ENCODE peak calls at places on chromosomes 7 and 10, in ten cellular contexts. F is cardiac muscle cell; B is BE2C; M is right lobe of liver; Q is CD8-positive, alpha-beta T cell; K is neural progenitor cell; V is upper lobe of right lung; U is endodermal cell; L is kidney; R is tibial artery. X is an unnamed sample.

GRCh38 chr10:29022513-29022912 is 266.4 kb upstream of the LYZL1 start:
- DNase-seq in M (no peak), K (peak; percentile 12), B (peak; percentile 29), R (no peak), L (no peak), U (no peak), Q (no peak), F (no peak), V (no peak), X (no peak)

GRCh38 chr10:73999703-74000102 is 1.8 kb downstream of the VCL start:
- DNase-seq in R (no peak), U (no peak), V (no peak), L (no peak), Q (no peak), B (no peak), M (no peak), K (peak; percentile 10), F (no peak), X (no peak)

GRCh38 chr10:28410420-28411135 is 107.7 kb upstream of the MPP7 start:
- DNase-seq in U (no peak), Q (no peak), R (no peak), V (no peak), B (no peak), K (no peak), F (no peak), L (no peak), M (no peak), X (no peak)

GRCh38 chr7:139992353-139993054 is 70.2 kb downstream of the PARP12 start:
- DNase-seq in M (no peak), B (peak; percentile 82), U (no peak), K (no peak), L (no peak), Q (no peak), F (peak; percentile 20), V (no peak), R (no peak), X (no peak)

GRCh38 chr10:62080905-62081304 is 179.4 kb downstream of the ARID5B start:
- DNase-seq in R (no peak), V (no peak), U (no peak), K (no peak), Q (no peak), F (no peak), M (no peak), L (no peak), B (no peak), X (no peak)

GRCh38 chr10:29304259-29305030 is 15.6 kb downstream of the LYZL1 start:
- DNase-seq in Q (no peak), V (no peak), R (peak; percentile 58), B (peak; percentile 59), U (peak; percentile 87), L (no peak), K (peak; percentile 82), M (no peak), F (peak; percentile 81), X (peak; percentile 32)

GRCh38 chr10:7432884-7433726 is 22.3 kb upstream of the SFMBT2 start:
- DNase-seq in L (no peak), K (peak; percentile 54), F (no peak), V (no peak), U (no peak), Q (no peak), R (no peak), M (no peak), B (no peak), X (no peak)

GRCh38 chr10:35225204-35225603 is 98.6 kb downstream of the CREM start:
- DNase-seq in Q (no peak), L (no peak), F (no peak), K (no peak), M (no peak), R (no peak), V (no peak), U (no peak), B (no peak), X (no peak)

GRCh38 chr10:131660427-131660826 is 240.4 kb upstream of the PPP2R2D start:
- DNase-seq in V (peak; percentile 41), M (peak; percentile 21), R (no peak), F (no peak), B (no peak), U (no peak), L (peak; percentile 44), K (no peak), Q (no peak), X (no peak)

GRCh38 chr7:158263964-158264748 is 323.5 kb downstream of the PTPRN2 start:
- DNase-seq in L (no peak), B (no peak), F (no peak), R (no peak), V (peak; percentile 40), Q (no peak), U (no peak), M (peak; percentile 80), K (no peak), X (no peak)

GRCh38 chr10:132878091-132878729 is 64.2 kb downstream of the CFAP46 start:
- DNase-seq in L (peak; percentile 66), U (peak; percentile 41), Q (peak; percentile 44), K (no peak), R (no peak), M (no peak), F (no peak), V (peak; percentile 55), B (no peak), X (peak; percentile 52)

GRCh38 chr10:50988792-50989191 is 85.5 kb upstream of the PRKG1 start:
- DNase-seq in V (no peak), K (no peak), F (no peak), B (no peak), U (no peak), Q (no peak), L (no peak), M (no peak), R (no peak), X (no peak)

GRCh38 chr7:98816206-98816605 is 53.6 kb downstream of the TMEM130 start:
- DNase-seq in U (no peak), Q (no peak), B (no peak), M (no peak), R (peak; percentile 63), F (no peak), V (no peak), L (no peak), K (no peak), X (no peak)
- H3K4me1 ChIP-seq in U (no peaks in the 10 kb centered on the region), Q (no peaks in the 10 kb centered on the region), B (no peaks in the 10 kb centered on the region), M (no peaks in the 10 kb centered on the region), R (peaks cover 26% of the 10 kb centered on the region), F (no peaks in the 10 kb centered on the region), V (no peaks in the 10 kb centered on the region), L (no peaks in the 10 kb centered on the region), K (no peaks in the 10 kb centered on the region), X (no peaks in the 10 kb centered on the region)

GRCh38 chr7:85851571-85852193 is 664.8 kb upstream of the SEMA3D start:
- DNase-seq in B (no peak), M (no peak), R (no peak), K (peak; percentile 25), L (no peak), Q (no peak), V (no peak), F (peak; percentile 34), U (no peak), X (no peak)
- TF ChIP-seq CTCF in B (peak; percentile 58), M (peak; percentile 35), R (no peak), K (peak; percentile 70), L (peak; percentile 22), Q (no peak), V (peak; percentile 41), F (peak; percentile 52), U (peak; percentile 80), X (peak; percentile 21)

GRCh38 chr10:75191821-75192568 is 18.6 kb upstream of the VDAC2 start:
- DNase-seq in B (no peak), Q (no peak), M (peak; percentile 69), K (no peak), F (no peak), R (peak; percentile 65), V (no peak), U (no peak), L (peak; percentile 82), X (peak; percentile 50)
- H3K4me1 ChIP-seq in B (no peaks in the 10 kb centered on the region), Q (peaks cover 8% of the 10 kb centered on the region), M (peaks cover 24% of the 10 kb centered on the region), K (no peaks in the 10 kb centered on the region), F (peaks cover 3% of the 10 kb centered on the region), R (no peaks in the 10 kb centered on the region), V (peaks cover 17% of the 10 kb centered on the region), U (peaks cover 5% of the 10 kb centered on the region), L (no peaks in the 10 kb centered on the region), X (no peaks in the 10 kb centered on the region)

GRCh38 chr7:128860158-128861073 is 2.2 kb upstream of the ATP6V1F start:
- DNase-seq in L (no peak), R (no peak), U (peak; percentile 83), V (no peak), F (no peak), K (peak; percentile 27), M (no peak), B (no peak), Q (no peak), X (no peak)
- TF ChIP-seq CTCF in L (no peak), R (no peak), U (peak; percentile 48), V (no peak), F (peak; percentile 13), K (peak; percentile 27), M (no peak), B (peak; percentile 39), Q (no peak), X (no peak)

GRCh38 chr10:20485554-20485953 is 411.6 kb downstream of the NEBL start:
- DNase-seq in K (no peak), F (peak; percentile 52), U (no peak), Q (no peak), R (no peak), B (no peak), V (no peak), M (no peak), L (no peak), X (no peak)

GRCh38 chr10:20492447-20492846 is 404.7 kb downstream of the NEBL start:
- DNase-seq in B (peak; percentile 79), M (no peak), Q (no peak), L (no peak), R (no peak), U (no peak), K (peak; percentile 21), V (no peak), F (peak; percentile 18), X (no peak)

GRCh38 chr10:20486791-20487190 is 410.3 kb downstream of the NEBL start:
- DNase-seq in L (no peak), U (no peak), R (no peak), F (no peak), B (no peak), K (no peak), V (no peak), Q (no peak), M (no peak), X (no peak)

GRCh38 chr10:20494474-20494873 is 402.6 kb downstream of the NEBL start:
- DNase-seq in B (no peak), R (no peak), F (no peak), U (no peak), M (no peak), V (no peak), Q (no peak), K (no peak), L (no peak), X (no peak)

GRCh38 chr10:20489961-20490360 is 407.1 kb downstream of the NEBL start:
- DNase-seq in B (no peak), K (no peak), Q (no peak), L (no peak), U (no peak), M (no peak), F (no peak), V (no peak), R (no peak), X (no peak)
- H3K4me1 ChIP-seq in B (peaks cover 22% of the 10 kb centered on the region), K (no peaks in the 10 kb centered on the region), Q (no peaks in the 10 kb centered on the region), L (no peaks in the 10 kb centered on the region), U (no peaks in the 10 kb centered on the region), M (no peaks in the 10 kb centered on the region), F (peaks cover 22% of the 10 kb centered on the region), V (no peaks in the 10 kb centered on the region), R (no peaks in the 10 kb centered on the region), X (no peaks in the 10 kb centered on the region)

GRCh38 chr10:3162533-3162932 is 10.0 kb downstream of the PITRM1 start:
- DNase-seq in V (no peak), Q (no peak), U (peak; percentile 75), F (no peak), R (no peak), B (no peak), K (no peak), M (no peak), L (no peak), X (no peak)
- TF ChIP-seq CTCF in V (no peak), Q (no peak), U (peak; percentile 65), F (peak; percentile 20), R (no peak), B (peak; percentile 24), K (peak; percentile 35), M (no peak), L (no peak), X (no peak)

X was measured in pancreas.